ENCODE peak calls at places on chromosomes 6 and 20, in ten cellular contexts. J is dermis microvascular lymphatic vessel endothelial cell, D is posterior vena cava, K is SW480, E is GM12891, O is DMS153, W is EL, S is ELR, F is mucosa of descending colon, M is AG09319. P is an unnamed sample.

GRCh38 chr20:44598413-44599290 is 16.3 kb downstream of the PKIG start:
- DNase-seq in K (no peak), M (no peak), D (peak), O (no peak), J (peak), E (no peak), S (peak), F (no peak), W (peak), P (no peak)

GRCh38 chr6:107690864-107691661 is 133.1 kb downstream of the SCML4 start:
- DNase-seq in O (no peak), K (no peak), S (peak), J (no peak), F (no peak), W (peak), D (no peak), M (peak), E (no peak), P (no peak)

GRCh38 chr6:24484657-24485318 is 4.6 kb downstream of the GPLD1 start:
- DNase-seq in K (no peak), J (no peak), W (no peak), M (no peak), D (no peak), O (no peak), F (no peak), E (no peak), S (no peak), P (no peak)

GRCh38 chr6:133380723-133381122 is 139.6 kb downstream of the EYA4 start:
- DNase-seq in K (no peak), E (no peak), S (no peak), D (no peak), J (no peak), M (no peak), F (no peak), W (no peak), O (no peak), P (no peak)

GRCh38 chr6:33727126-33727525 is 15.6 kb upstream of the UQCC2 start:
- DNase-seq in W (no peak), E (no peak), J (no peak), S (no peak), K (no peak), D (no peak), O (no peak), F (no peak), M (no peak), P (no peak)

GRCh38 chr6:29954272-29954671 is 11.9 kb downstream of the HLA-A start:
- DNase-seq in K (no peak), J (no peak), W (no peak), F (no peak), E (no peak), O (no peak), M (no peak), S (no peak), D (no peak), P (no peak)

GRCh38 chr6:32152414-32153251 is 894 bp upstream of the PRRT1 start:
- DNase-seq in E (no peak), J (peak), D (no peak), W (peak), K (no peak), O (no peak), M (no peak), S (peak), F (no peak), P (no peak)

GRCh38 chr20:57439432-57439831 is 48.2 kb downstream of the RBM38 start:
- DNase-seq in D (no peak), K (peak), M (no peak), F (peak), E (no peak), J (no peak), S (no peak), W (no peak), O (peak), P (no peak)

GRCh38 chr6:135179920-135180457 is 1.1 kb upstream of the MYB start:
- DNase-seq in M (no peak), J (no peak), S (peak), D (no peak), E (no peak), W (peak), O (no peak), F (no peak), K (no peak), P (no peak)

GRCh38 chr6:20866940-20867630 is 332.8 kb downstream of the CDKAL1 start:
- DNase-seq in O (peak), M (no peak), J (peak), D (no peak), W (no peak), S (peak), E (no peak), K (no peak), F (no peak), P (no peak)

GRCh38 chr20:63651942-63652191 is 1.4 kb downstream of the STMN3 start:
- DNase-seq in D (no peak), M (no peak), W (no peak), K (no peak), S (no peak), O (no peak), E (no peak), J (no peak), F (no peak), P (no peak)

GRCh38 chr6:77106992-77107391 is 356.3 kb downstream of the HTR1B start:
- DNase-seq in O (no peak), W (no peak), K (peak), F (no peak), D (no peak), S (no peak), J (peak), E (no peak), M (no peak), P (no peak)

GRCh38 chr6:164102701-164103100 is 688.2 kb downstream of the QKI start:
- DNase-seq in F (no peak), M (no peak), D (no peak), W (no peak), K (no peak), J (no peak), S (no peak), E (no peak), O (no peak), P (no peak)

GRCh38 chr6:37583261-37583660 is 83.6 kb upstream of the CCDC167 start:
- DNase-seq in F (no peak), E (no peak), S (no peak), M (no peak), O (no peak), J (no peak), K (no peak), D (no peak), W (no peak), P (no peak)

GRCh38 chr6:101851911-101852310 is 458.4 kb downstream of the GRIK2 start:
- DNase-seq in E (no peak), K (no peak), W (no peak), O (no peak), F (no peak), D (no peak), S (no peak), J (no peak), M (no peak), P (no peak)

GRCh38 chr6:157045831-157046454 is 268.8 kb downstream of the ARID1B start:
- DNase-seq in E (no peak), F (no peak), W (peak), S (peak), K (peak), M (peak), J (peak), O (no peak), D (no peak), P (no peak)

GRCh38 chr20:16898433-16898832 is 150.3 kb downstream of the OTOR start:
- DNase-seq in E (no peak), W (peak), F (no peak), M (no peak), S (no peak), J (no peak), K (peak), O (no peak), D (no peak), P (no peak)

GRCh38 chr6:25925808-25926325 is 4.6 kb downstream of the SLC17A2 start:
- DNase-seq in S (no peak), O (no peak), F (no peak), J (no peak), K (no peak), M (no peak), D (no peak), E (no peak), W (no peak), P (no peak)

GRCh38 chr6:144710207-144710606 is 425.1 kb downstream of the UTRN start:
- DNase-seq in O (no peak), E (no peak), W (peak), D (no peak), K (no peak), S (peak), F (no peak), M (peak), J (peak), P (no peak)

GRCh38 chr6:2429032-2429431 is 183.6 kb upstream of the GMDS start:
- DNase-seq in E (no peak), O (no peak), K (no peak), F (no peak), D (no peak), M (no peak), J (no peak), S (no peak), W (no peak), P (no peak)

GRCh38 chr6:162898011-162898410 is 170.2 kb downstream of the PACRG start:
- DNase-seq in W (no peak), K (no peak), M (no peak), F (no peak), S (no peak), D (no peak), J (no peak), E (no peak), O (no peak), P (no peak)